ENCODE peak calls at places on chromosome 13, in ten cellular contexts. Q is GM12878, V is A549, I is stomach, P is adrenal gland, S is lung, T is PC-3, H is GM23338, W is tibial nerve, Y is left ventricle myocardium inferior. M is an unnamed sample. For H3K4me1, the result is how much of the 10 kb centered on the place peaks cover.

GRCh38 chr13:44306401-44307192 is 67.0 kb upstream of the SERP2 start:
- DNase-seq in Q (no peak), V (peak), I (peak), P (peak), S (no peak), T (peak), H (peak), W (peak), Y (peak), M (peak)

GRCh38 chr13:73216381-73216831 is 157.6 kb downstream of the KLF5 start:
- DNase-seq in Q (no peak), V (no peak), I (no peak), P (no peak), S (no peak), T (no peak), H (no peak), W (no peak), Y (no peak), M (no peak)

GRCh38 chr13:77595166-77595810 is 59.8 kb downstream of the SCEL start:
- DNase-seq in Q (no peak), V (no peak), I (no peak), P (no peak), S (no peak), T (peak), H (no peak), W (no peak), Y (no peak), M (no peak)

GRCh38 chr13:67341406-67341805 is 111.3 kb upstream of the PCDH9 start:
- DNase-seq in Q (no peak), V (no peak), I (no peak), P (no peak), S (no peak), T (peak), H (no peak), W (no peak), Y (no peak), M (no peak)

GRCh38 chr13:50584856-50585580 is 258.5 kb downstream of the DLEU7 start:
- DNase-seq in Q (no peak), V (no peak), I (no peak), P (no peak), S (no peak), T (no peak), H (peak), W (no peak), Y (no peak), M (no peak)

GRCh38 chr13:113595131-113595530 is 10.6 kb downstream of the TFDP1 start:
- DNase-seq in Q (no peak), V (no peak), I (peak), P (no peak), S (no peak), T (no peak), H (no peak), W (no peak), Y (no peak), M (no peak)

GRCh38 chr13:51246005-51246404 is 23.8 kb downstream of the FAM124A start:
- DNase-seq in Q (no peak), V (no peak), I (no peak), P (no peak), S (no peak), T (no peak), H (no peak), W (no peak), Y (no peak), M (no peak)

GRCh38 chr13:40169476-40169875 is 497.0 kb downstream of the FOXO1 start:
- DNase-seq in Q (no peak), V (no peak), I (no peak), P (no peak), S (no peak), T (no peak), H (no peak), W (no peak), Y (no peak), M (no peak)

GRCh38 chr13:42750858-42751257 is 30.5 kb upstream of the FAM216B start:
- DNase-seq in Q (no peak), V (no peak), I (no peak), P (no peak), S (no peak), T (no peak), H (no peak), W (no peak), Y (no peak), M (no peak)

GRCh38 chr13:74550039-74550438 is 415.8 kb upstream of the KLF12 start:
- DNase-seq in Q (no peak), V (no peak), I (no peak), P (no peak), S (no peak), T (no peak), H (peak), W (no peak), Y (no peak), M (no peak)

GRCh38 chr13:40920826-40921225 is 98.3 kb downstream of the ELF1 start:
- DNase-seq in Q (no peak), V (no peak), I (no peak), P (no peak), S (no peak), T (peak), H (no peak), W (no peak), Y (no peak), M (no peak)

GRCh38 chr13:42233726-42234125 is 38.2 kb upstream of the AKAP11 start:
- DNase-seq in Q (no peak), V (no peak), I (no peak), P (no peak), S (no peak), T (no peak), H (no peak), W (no peak), Y (no peak), M (no peak)

GRCh38 chr13:27967203-27967735 is 1.8 kb downstream of the CDX2 start:
- DNase-seq in Q (no peak), V (no peak), I (peak), P (no peak), S (no peak), T (no peak), H (peak), W (no peak), Y (no peak), M (no peak)

GRCh38 chr13:113904411-113904810 is 40.5 kb upstream of the GAS6 start:
- DNase-seq in Q (no peak), V (peak), I (peak), P (no peak), S (peak), T (peak), H (peak), W (peak), Y (peak), M (peak)

GRCh38 chr13:108276060-108276459 is 6.5 kb downstream of the TNFSF13B start:
- DNase-seq in Q (no peak), V (no peak), I (peak), P (peak), S (no peak), T (no peak), H (no peak), W (peak), Y (peak), M (no peak)

GRCh38 chr13:77729502-77730221 is 32.2 kb downstream of the SLAIN1 start:
- DNase-seq in Q (peak), V (no peak), I (no peak), P (peak), S (no peak), T (no peak), H (no peak), W (no peak), Y (no peak), M (no peak)

GRCh38 chr13:23808803-23809202 is 80.4 kb downstream of the MIPEP start:
- DNase-seq in Q (no peak), V (no peak), I (no peak), P (no peak), S (no peak), T (no peak), H (no peak), W (no peak), Y (no peak), M (no peak)

GRCh38 chr13:100694722-100695644 is 20.4 kb upstream of the TMTC4 start:
- DNase-seq in Q (no peak), V (peak), I (peak), P (peak), S (no peak), T (peak), H (peak), W (no peak), Y (no peak), M (no peak)

GRCh38 chr13:47788844-47789243 is 212.2 kb downstream of the SUCLA2 start:
- DNase-seq in Q (no peak), V (no peak), I (no peak), P (no peak), S (no peak), T (no peak), H (no peak), W (no peak), Y (no peak), M (no peak)

GRCh38 chr13:75145926-75146325 is 336.0 kb downstream of the TBC1D4 start:
- DNase-seq in Q (no peak), V (no peak), I (no peak), P (no peak), S (no peak), T (no peak), H (no peak), W (no peak), Y (no peak), M (no peak)

GRCh38 chr13:112510987-112511715 is 76.8 kb downstream of the TUBGCP3 start:
- DNase-seq in Q (no peak), V (no peak), I (no peak), P (no peak), S (no peak), T (peak), H (no peak), W (no peak), Y (no peak), M (no peak)

GRCh38 chr13:58876473-58876872 is 1244.9 kb downstream of the PCDH17 start:
- DNase-seq in Q (no peak), V (no peak), I (no peak), P (no peak), S (no peak), T (no peak), H (no peak), W (no peak), Y (no peak), M (no peak)

GRCh38 chr13:112804374-112804773 is 114.5 kb downstream of the ATP11A start:
- DNase-seq in Q (no peak), V (no peak), I (no peak), P (no peak), S (no peak), T (no peak), H (no peak), W (no peak), Y (no peak), M (no peak)

GRCh38 chr13:114282143-114282685 is 813 bp downstream of the UPF3A start:
- DNase-seq in Q (peak), V (peak), I (peak), P (peak), S (peak), T (peak), H (peak), W (no peak), Y (peak), M (peak)

GRCh38 chr13:33312150-33312908 is 26.8 kb upstream of the STARD13 start:
- DNase-seq in Q (no peak), V (peak), I (no peak), P (no peak), S (no peak), T (no peak), H (peak), W (no peak), Y (no peak), M (no peak)

GRCh38 chr13:73274147-73274546 is 215.3 kb downstream of the KLF5 start:
- DNase-seq in Q (no peak), V (no peak), I (no peak), P (no peak), S (no peak), T (no peak), H (no peak), W (no peak), Y (no peak), M (no peak)

GRCh38 chr13:49247722-49248432 is at the start of gene CDADC1:
- DNase-seq in Q (peak), V (peak), I (peak), P (peak), S (peak), T (peak), H (peak), W (peak), Y (peak), M (peak)

GRCh38 chr13:78241278-78241919 is 322.8 kb upstream of the EDNRB start:
- DNase-seq in Q (no peak), V (peak), I (no peak), P (no peak), S (no peak), T (peak), H (peak), W (no peak), Y (peak), M (peak)

GRCh38 chr13:28744091-28744536 is 25.3 kb upstream of the SLC46A3 start:
- DNase-seq in Q (no peak), V (peak), I (no peak), P (no peak), S (no peak), T (peak), H (peak), W (peak), Y (no peak), M (peak)

GRCh38 chr13:26810095-26810494 is 49.5 kb upstream of the GPR12 start:
- DNase-seq in Q (no peak), V (no peak), I (no peak), P (no peak), S (no peak), T (no peak), H (no peak), W (no peak), Y (no peak), M (no peak)

GRCh38 chr13:49844191-49844590 is 51.7 kb upstream of the KPNA3 start:
- DNase-seq in Q (no peak), V (no peak), I (no peak), P (no peak), S (no peak), T (no peak), H (no peak), W (no peak), Y (no peak), M (no peak)

GRCh38 chr13:38530492-38530891 is 156.4 kb upstream of the FREM2 start:
- DNase-seq in Q (no peak), V (no peak), I (no peak), P (no peak), S (no peak), T (peak), H (peak), W (no peak), Y (no peak), M (no peak)

GRCh38 chr13:113178896-113179167 is 20.4 kb downstream of the PROZ start:
- DNase-seq in Q (no peak), V (no peak), I (no peak), P (no peak), S (no peak), T (no peak), H (no peak), W (no peak), Y (no peak), M (no peak)

GRCh38 chr13:109095126-109095525 is 465.7 kb downstream of the MYO16 start:
- DNase-seq in Q (no peak), V (no peak), I (no peak), P (no peak), S (no peak), T (no peak), H (no peak), W (no peak), Y (no peak), M (peak)

GRCh38 chr13:95553614-95554385 is 1.3 kb downstream of the CLDN10 start:
- DNase-seq in Q (no peak), V (no peak), I (no peak), P (no peak), S (no peak), T (peak), H (peak), W (no peak), Y (no peak), M (no peak)

GRCh38 chr13:73922728-73923393 is 211.3 kb downstream of the KLF12 start:
- DNase-seq in Q (no peak), V (no peak), I (no peak), P (no peak), S (no peak), T (peak), H (no peak), W (no peak), Y (no peak), M (no peak)

GRCh38 chr13:111407381-111408131 is 87.1 kb downstream of the TEX29 start:
- DNase-seq in Q (no peak), V (no peak), I (no peak), P (no peak), S (no peak), T (no peak), H (no peak), W (no peak), Y (no peak), M (no peak)

GRCh38 chr13:33017410-33017929 is 1.2 kb downstream of the KL start:
- DNase-seq in Q (peak), V (peak), I (peak), P (no peak), S (no peak), T (no peak), H (peak), W (peak), Y (peak), M (no peak)

GRCh38 chr13:75368167-75368566 is 113.8 kb downstream of the TBC1D4 start:
- DNase-seq in Q (no peak), V (no peak), I (no peak), P (peak), S (no peak), T (peak), H (no peak), W (peak), Y (no peak), M (peak)

GRCh38 chr13:72168126-72168525 is 301.1 kb upstream of the DACH1 start:
- DNase-seq in Q (no peak), V (no peak), I (no peak), P (no peak), S (no peak), T (no peak), H (no peak), W (no peak), Y (no peak), M (no peak)

GRCh38 chr13:98490866-98491265 is 86.0 kb downstream of the STK24 start:
- DNase-seq in Q (no peak), V (no peak), I (no peak), P (no peak), S (no peak), T (no peak), H (no peak), W (no peak), Y (no peak), M (no peak)

GRCh38 chr13:98494769-98495168 is 82.1 kb downstream of the STK24 start:
- DNase-seq in Q (no peak), V (no peak), I (no peak), P (no peak), S (no peak), T (no peak), H (no peak), W (no peak), Y (no peak), M (peak)

GRCh38 chr13:98490195-98490771 is 86.6 kb downstream of the STK24 start:
- DNase-seq in Q (no peak), V (no peak), I (no peak), P (no peak), S (no peak), T (no peak), H (no peak), W (no peak), Y (no peak), M (peak)

GRCh38 chr13:98493035-98493401 is 83.9 kb downstream of the STK24 start:
- DNase-seq in Q (no peak), V (no peak), I (no peak), P (no peak), S (no peak), T (no peak), H (no peak), W (no peak), Y (no peak), M (no peak)

GRCh38 chr13:98492335-98493034 is 84.4 kb downstream of the STK24 start:
- DNase-seq in Q (no peak), V (no peak), I (no peak), P (no peak), S (no peak), T (no peak), H (peak), W (no peak), Y (no peak), M (no peak)
- H3K4me1 ChIP-seq in Q (under half), V (half or more), I (half or more), P (under half), S (under half), T (under half), H (half or more), W (half or more), Y (half or more), M (under half)

GRCh38 chr13:94329277-94329676 is 150.2 kb downstream of the DCT start:
- DNase-seq in Q (no peak), V (no peak), I (no peak), P (peak), S (no peak), T (no peak), H (no peak), W (no peak), Y (peak), M (no peak)
- H3K27ac ChIP-seq in Q (no peak), V (peak), I (peak), P (peak), S (peak), T (peak), H (no peak), W (no peak), Y (peak), M (peak)

GRCh38 chr13:110396476-110396875 is 89.4 kb downstream of the COL4A2 start:
- DNase-seq in Q (no peak), V (no peak), I (no peak), P (no peak), S (no peak), T (no peak), H (no peak), W (no peak), Y (no peak), M (no peak)
- H3K4me1 ChIP-seq in Q (under half), V (under half), I (under half), P (under half), S (under half), T (under half), H (under half), W (half or more), Y (half or more), M (half or more)

GRCh38 chr13:31209172-31209818 is 9.5 kb downstream of the B3GLCT start:
- DNase-seq in Q (no peak), V (no peak), I (peak), P (peak), S (no peak), T (no peak), H (peak), W (peak), Y (peak), M (no peak)
- H3K27ac ChIP-seq in Q (no peak), V (no peak), I (peak), P (no peak), S (peak), T (no peak), H (no peak), W (no peak), Y (peak), M (no peak)